ENCODE peak calls at places on chromosomes 1 and 21, in five cellular contexts. J, N, I, E and B are unnamed samples.

GRCh38 chr1:189212606-189213005 is 1265.1 kb downstream of the BRINP3 start:
- DNase-seq in J (no peak), N (no peak), I (no peak), E (no peak), B (no peak)

GRCh38 chr1:39827201-39827600 is 38.5 kb upstream of the BMP8B start:
- DNase-seq in J (no peak), N (no peak), I (no peak), E (no peak), B (no peak)

GRCh38 chr1:168618887-168619286 is 42.5 kb downstream of the XCL1 start:
- DNase-seq in J (no peak), N (no peak), I (no peak), E (no peak), B (no peak)

GRCh38 chr1:114510235-114511047 is 562 bp downstream of the TRIM33 start:
- DNase-seq in J (peak), N (peak), I (peak), E (peak), B (peak)

GRCh38 chr1:226378071-226378470 is 29.8 kb downstream of the PARP1 start:
- DNase-seq in J (peak), N (no peak), I (no peak), E (peak), B (peak)

GRCh38 chr1:21936366-21937031 is 611 bp downstream of the HSPG2 start:
- DNase-seq in J (no peak), N (no peak), I (peak), E (no peak), B (no peak)

GRCh38 chr1:24803220-24803619 is 58.0 kb downstream of the CLIC4 start:
- DNase-seq in J (no peak), N (no peak), I (no peak), E (no peak), B (no peak)

GRCh38 chr21:33019885-33020557 is 5.7 kb upstream of the OLIG2 start:
- DNase-seq in J (no peak), N (no peak), I (no peak), E (no peak), B (no peak)

GRCh38 chr1:161727343-161727924 is 6.1 kb downstream of the FCRLB start:
- DNase-seq in J (peak), N (no peak), I (no peak), E (peak), B (peak)

GRCh38 chr21:33950425-33951079 is 34.9 kb upstream of the ATP5PO start:
- DNase-seq in J (no peak), N (no peak), I (no peak), E (no peak), B (no peak)

GRCh38 chr1:95916616-95917015 is 682.6 kb downstream of the RWDD3 start:
- DNase-seq in J (no peak), N (peak), I (no peak), E (peak), B (peak)

GRCh38 chr21:27426196-27426595 is 459.3 kb upstream of the ADAMTS5 start:
- DNase-seq in J (no peak), N (no peak), I (no peak), E (no peak), B (no peak)

DNA sequence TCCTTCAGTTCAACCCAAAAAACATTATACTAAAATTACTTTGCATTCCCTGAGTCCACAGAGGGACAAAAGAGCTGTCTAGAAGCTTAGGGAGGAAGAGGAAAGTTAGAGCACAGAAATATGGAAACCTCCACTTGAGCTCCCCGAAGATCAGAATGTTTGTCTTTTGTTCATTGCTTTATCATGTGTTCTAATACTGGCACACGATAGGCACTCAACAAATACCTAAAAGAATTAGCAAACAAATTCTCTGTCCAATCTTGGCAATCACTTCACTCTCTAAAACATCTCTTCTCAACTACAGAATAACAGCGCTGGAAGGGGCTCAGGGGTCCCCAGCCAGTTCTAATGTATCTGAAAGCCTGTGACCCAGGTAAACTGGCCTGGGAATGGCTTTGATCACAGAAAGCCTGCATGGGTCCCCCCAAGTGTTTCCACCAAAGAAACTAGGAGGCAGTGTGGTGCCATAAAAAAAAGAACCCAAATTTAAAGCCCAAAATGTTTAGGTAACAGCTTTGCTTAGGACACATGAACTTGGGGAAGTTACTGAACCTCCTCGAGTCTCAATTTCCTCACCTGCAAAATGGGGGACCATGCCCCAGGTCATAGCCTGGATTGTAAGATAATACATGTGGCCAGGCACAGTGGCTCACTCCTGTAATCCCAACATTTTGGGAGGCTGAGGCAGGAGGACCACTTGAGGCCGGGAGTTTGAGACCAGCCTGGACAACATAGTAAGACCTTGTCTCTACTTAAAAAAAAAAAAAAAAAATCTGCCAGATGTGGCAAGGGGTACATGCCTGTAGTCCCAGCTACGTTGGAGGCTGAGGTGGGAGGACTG is 45.8 kb downstream of the SSBP3 start:
- DNase-seq in J (no peak), N (no peak), I (no peak), E (no peak), B (no peak)
- TF ChIP-seq CTCF in J (peak), N (no peak), I (no peak), E (peak), B (no peak)

GRCh38 chr1:147919881-147920280 is 8.3 kb upstream of the GPR89B start:
- DNase-seq in J (no peak), N (no peak), I (no peak), E (no peak), B (no peak)
- H3K4me3 ChIP-seq in J (no peak), N (no peak), I (no peak), E (no peak), B (no peak)

DNA sequence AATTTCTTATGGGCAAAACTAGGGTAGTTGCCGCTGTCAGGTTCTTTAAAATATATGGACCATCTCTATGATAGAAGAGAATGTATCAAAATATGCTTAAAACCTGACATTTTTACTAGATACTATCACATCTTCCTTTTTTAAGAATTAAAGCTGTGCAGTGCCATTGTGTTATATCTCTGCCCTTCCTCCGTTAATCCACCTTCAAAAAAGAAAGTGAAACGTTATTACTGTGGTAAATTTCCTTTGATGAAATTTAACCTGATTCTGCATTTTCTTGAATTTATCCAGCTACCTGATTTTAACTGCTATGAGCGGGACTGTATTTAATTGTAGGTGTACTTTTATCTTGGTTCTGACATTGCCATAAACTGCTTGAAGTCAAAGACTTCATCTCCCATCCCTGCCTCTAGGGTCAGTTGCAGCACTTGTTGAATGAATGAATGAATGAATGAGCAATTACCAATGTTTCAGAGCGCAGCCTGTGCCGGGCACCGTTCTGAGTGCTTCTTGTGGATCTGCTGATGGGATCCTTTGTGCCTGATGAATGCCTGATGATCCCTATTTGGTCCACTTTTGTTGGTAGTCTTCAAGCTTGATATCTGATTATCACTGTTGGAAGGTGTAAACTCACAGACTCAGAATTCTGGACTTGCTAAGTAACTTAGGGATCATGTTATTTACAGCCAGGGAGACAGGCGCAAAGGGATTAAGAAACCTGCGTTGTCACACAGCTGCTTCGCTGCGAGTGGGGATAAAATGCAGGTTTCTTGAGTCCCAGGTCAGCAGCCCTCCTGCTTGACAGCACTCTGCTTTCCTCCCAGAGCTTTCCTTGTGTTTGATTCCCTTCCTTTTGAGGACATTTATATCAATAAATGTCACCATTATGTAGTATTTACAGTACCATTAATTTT is 30.1 kb downstream of the SMYD2 start:
- DNase-seq in J (no peak), N (no peak), I (no peak), E (no peak), B (no peak)
- TF ChIP-seq CTCF in J (no peak), N (no peak), I (no peak), E (no peak), B (no peak)

GRCh38 chr1:203990118-203990517 is 82.8 kb upstream of the SOX13 start:
- DNase-seq in J (no peak), N (no peak), I (no peak), E (no peak), B (no peak)
- H3K4me3 ChIP-seq in J (no peak), N (no peak), I (no peak), E (no peak), B (no peak)

DNA sequence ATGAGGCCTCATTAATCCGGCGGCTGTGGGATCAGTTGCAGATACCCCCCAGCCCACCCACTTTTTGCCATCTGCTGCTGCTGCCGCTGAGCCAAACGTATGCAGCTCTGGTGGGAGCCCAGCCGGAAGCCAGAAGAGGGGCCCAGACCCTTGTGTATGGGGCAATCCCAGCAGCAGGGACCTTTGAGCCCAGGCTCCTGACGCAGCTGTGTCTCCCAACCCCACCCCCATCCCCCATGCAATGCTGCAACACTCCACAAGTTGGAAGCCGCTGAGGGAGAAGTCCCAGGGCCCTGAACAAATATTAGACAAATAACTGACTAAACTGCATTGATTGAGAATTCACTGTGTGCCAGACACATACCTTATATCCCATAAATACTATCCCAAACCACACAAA is 106.0 kb downstream of the ELAVL4 start:
- DNase-seq in J (no peak), N (no peak), I (no peak), E (no peak), B (no peak)
- TF ChIP-seq CTCF in J (no peak), N (no peak), I (no peak), E (no peak), B (no peak)

GRCh38 chr1:33128781-33129180 is 47.8 kb downstream of the AZIN2 start:
- DNase-seq in J (no peak), N (no peak), I (no peak), E (no peak), B (no peak)
- H3K4me3 ChIP-seq in J (no peak), N (no peak), I (no peak), E (no peak), B (no peak)